ENCODE peak calls at places on chromosomes 3 and 15, in five cellular contexts. G is stimulated activated naive CD8-positive, alpha-beta T cell treated with anti-CD3 and anti-CD28 coated beads, Interleukin-15, amount 100 ng/mL, for 72 hours; A is GM23338; R is retina; E is mucosa of gallbladder. N is an unnamed sample.

GRCh38 chr3:174229916-174230315 is 629.2 kb upstream of the NAALADL2 start:
- DNase-seq in G (no peak), A (no peak), R (no peak), E (no peak), N (no peak)

GRCh38 chr3:38561746-38562466 is 65.8 kb downstream of the EXOG start:
- DNase-seq in G (no peak), A (no peak), R (no peak), E (no peak), N (no peak)

GRCh38 chr3:49721861-49722781 is 1.6 kb downstream of the GMPPB start:
- DNase-seq in G (no peak), A (no peak), R (no peak), E (no peak), N (no peak)

GRCh38 chr15:38454687-38455071 is 752 bp downstream of the FAM98B start:
- DNase-seq in G (no peak), A (no peak), R (no peak), E (no peak), N (no peak)

GRCh38 chr3:105997800-105998526 is 129.2 kb upstream of the CBLB start:
- DNase-seq in G (no peak), A (no peak), R (no peak), E (no peak), N (peak; percentile 51)

GRCh38 chr3:38552364-38552763 is 56.2 kb downstream of the EXOG start:
- DNase-seq in G (no peak), A (no peak), R (no peak), E (no peak), N (no peak)

GRCh38 chr3:187750041-187750512 is 4.8 kb upstream of the BCL6 start:
- DNase-seq in G (no peak), A (peak; percentile 91), R (no peak), E (peak; percentile 84), N (peak; percentile 97)

GRCh38 chr15:73601449-73602425 is 31.5 kb downstream of the NPTN start:
- DNase-seq in G (no peak), A (peak; percentile 38), R (peak; percentile 57), E (peak; percentile 66), N (peak; percentile 43)

GRCh38 chr15:38038659-38039442 is 104.4 kb downstream of the TMCO5A start:
- DNase-seq in G (no peak), A (no peak), R (no peak), E (no peak), N (no peak)

GRCh38 chr3:52221563-52222318 is 3.7 kb downstream of the TLR9 start:
- DNase-seq in G (peak; percentile 76), A (no peak), R (no peak), E (no peak), N (no peak)

GRCh38 chr3:171954644-171955365 is 84.6 kb upstream of the FNDC3B start:
- DNase-seq in G (no peak), A (no peak), R (peak; percentile 32), E (no peak), N (no peak)

GRCh38 chr3:108565506-108565905 is 23.7 kb downstream of the CIP2A start:
- DNase-seq in G (no peak), A (no peak), R (no peak), E (no peak), N (no peak)